ENCODE peak calls at places on chromosomes 6 and 20, in seven cellular contexts. One of them, this sample, is unnamed.

GRCh38 chr6:52524921-52525320 is 51.9 kb downstream of the TRAM2 start:
- DNase-seq in A673: no peak
- DNase-seq in Right ventricle myocardium superior: no peak
- DNase-seq in T-helper 9 cell: no peak
- DNase-seq in ascending aorta: no peak
- DNase-seq in activated naive CD4-positive, alpha-beta T cell treated with anti-CD3 and anti-CD28 coated beads, Interleukin-2, amount 10 ng/mL, durations not matched to agents 7 days and 5 days: no peak
- DNase-seq in ACHN: no peak
- DNase-seq in this sample: no peak

GRCh38 chr20:22341508-22341907 is 242.9 kb downstream of the FOXA2 start:
- DNase-seq in T-helper 9 cell: no peak
- DNase-seq in ascending aorta: no peak
- DNase-seq in A673: no peak
- DNase-seq in activated naive CD4-positive, alpha-beta T cell treated with anti-CD3 and anti-CD28 coated beads, Interleukin-2, amount 10 ng/mL, durations not matched to agents 7 days and 5 days: no peak
- DNase-seq in Right ventricle myocardium superior: no peak
- DNase-seq in ACHN: no peak
- DNase-seq in this sample: no peak

GRCh38 chr6:39530201-39530759 is 194.9 kb downstream of the KIF6 start:
- DNase-seq in ACHN: no peak
- DNase-seq in activated naive CD4-positive, alpha-beta T cell treated with anti-CD3 and anti-CD28 coated beads, Interleukin-2, amount 10 ng/mL, durations not matched to agents 7 days and 5 days: no peak
- DNase-seq in A673: peak
- DNase-seq in T-helper 9 cell: no peak
- DNase-seq in Right ventricle myocardium superior: no peak
- DNase-seq in ascending aorta: no peak
- DNase-seq in this sample: no peak

GRCh38 chr6:403659-404655 is 12.4 kb downstream of the IRF4 start:
- DNase-seq in ACHN: no peak
- DNase-seq in T-helper 9 cell: no peak
- DNase-seq in ascending aorta: no peak
- DNase-seq in Right ventricle myocardium superior: no peak
- DNase-seq in A673: no peak
- DNase-seq in activated naive CD4-positive, alpha-beta T cell treated with anti-CD3 and anti-CD28 coated beads, Interleukin-2, amount 10 ng/mL, durations not matched to agents 7 days and 5 days: peak
- DNase-seq in this sample: no peak

GRCh38 chr6:144597511-144597910 is 312.4 kb downstream of the UTRN start:
- DNase-seq in Right ventricle myocardium superior: no peak
- DNase-seq in ascending aorta: no peak
- DNase-seq in activated naive CD4-positive, alpha-beta T cell treated with anti-CD3 and anti-CD28 coated beads, Interleukin-2, amount 10 ng/mL, durations not matched to agents 7 days and 5 days: no peak
- DNase-seq in A673: no peak
- DNase-seq in T-helper 9 cell: no peak
- DNase-seq in ACHN: no peak
- DNase-seq in this sample: no peak

GRCh38 chr20:63627129-63627699 is 313 bp upstream of the GMEB2 start:
- DNase-seq in Right ventricle myocardium superior: peak
- DNase-seq in T-helper 9 cell: peak
- DNase-seq in A673: peak
- DNase-seq in activated naive CD4-positive, alpha-beta T cell treated with anti-CD3 and anti-CD28 coated beads, Interleukin-2, amount 10 ng/mL, durations not matched to agents 7 days and 5 days: peak
- DNase-seq in ACHN: peak
- DNase-seq in ascending aorta: peak
- DNase-seq in this sample: no peak

GRCh38 chr6:4446982-4447381 is 311.6 kb upstream of the ECI2 start:
- DNase-seq in ACHN: no peak
- DNase-seq in activated naive CD4-positive, alpha-beta T cell treated with anti-CD3 and anti-CD28 coated beads, Interleukin-2, amount 10 ng/mL, durations not matched to agents 7 days and 5 days: no peak
- DNase-seq in ascending aorta: no peak
- DNase-seq in T-helper 9 cell: no peak
- DNase-seq in Right ventricle myocardium superior: no peak
- DNase-seq in A673: no peak
- DNase-seq in this sample: no peak

GRCh38 chr6:157656437-157657005 is 166.5 kb upstream of the SNX9 start:
- DNase-seq in Right ventricle myocardium superior: no peak
- DNase-seq in T-helper 9 cell: no peak
- DNase-seq in A673: peak
- DNase-seq in ACHN: no peak
- DNase-seq in activated naive CD4-positive, alpha-beta T cell treated with anti-CD3 and anti-CD28 coated beads, Interleukin-2, amount 10 ng/mL, durations not matched to agents 7 days and 5 days: no peak
- DNase-seq in ascending aorta: no peak
- DNase-seq in this sample: no peak

GRCh38 chr6:129498950-129499870 is 210.8 kb downstream of the ARHGAP18 start:
- DNase-seq in Right ventricle myocardium superior: no peak
- DNase-seq in activated naive CD4-positive, alpha-beta T cell treated with anti-CD3 and anti-CD28 coated beads, Interleukin-2, amount 10 ng/mL, durations not matched to agents 7 days and 5 days: no peak
- DNase-seq in T-helper 9 cell: no peak
- DNase-seq in ACHN: peak
- DNase-seq in ascending aorta: no peak
- DNase-seq in A673: peak
- DNase-seq in this sample: no peak

GRCh38 chr6:19837511-19838441 is 606 bp downstream of the ID4 start:
- DNase-seq in activated naive CD4-positive, alpha-beta T cell treated with anti-CD3 and anti-CD28 coated beads, Interleukin-2, amount 10 ng/mL, durations not matched to agents 7 days and 5 days: no peak
- DNase-seq in ascending aorta: no peak
- DNase-seq in A673: peak
- DNase-seq in T-helper 9 cell: no peak
- DNase-seq in ACHN: peak
- DNase-seq in Right ventricle myocardium superior: no peak
- DNase-seq in this sample: no peak

GRCh38 chr20:53001502-53002301 is 29.5 kb downstream of the TSHZ2 start:
- DNase-seq in activated naive CD4-positive, alpha-beta T cell treated with anti-CD3 and anti-CD28 coated beads, Interleukin-2, amount 10 ng/mL, durations not matched to agents 7 days and 5 days: peak
- DNase-seq in Right ventricle myocardium superior: no peak
- DNase-seq in ACHN: no peak
- DNase-seq in A673: no peak
- DNase-seq in ascending aorta: no peak
- DNase-seq in T-helper 9 cell: no peak
- DNase-seq in this sample: no peak